ENCODE peak calls at places on chromosome 2, in nine cellular contexts. T, Y, R, O, D, B, F, J and S are unnamed samples.

GRCh38 chr2:44952143-44952805 is 10.8 kb downstream of the SIX3 start:
- DNase-seq in T (peak), Y (peak), R (peak), O (no peak), D (peak), B (no peak), F (no peak), J (no peak), S (peak)

GRCh38 chr2:176148758-176149483 is 2.4 kb upstream of the HOXD4 start:
- DNase-seq in T (no peak), Y (no peak), R (no peak), O (no peak), D (no peak), B (no peak), F (no peak), J (no peak), S (no peak)

GRCh38 chr2:210389856-210390255 is 74.9 kb upstream of the MYL1 start:
- DNase-seq in T (no peak), Y (no peak), R (no peak), O (no peak), D (no peak), B (no peak), F (no peak), J (no peak), S (no peak)

GRCh38 chr2:72012886-72013574 is 134.6 kb downstream of the CYP26B1 start:
- DNase-seq in T (no peak), Y (no peak), R (no peak), O (no peak), D (no peak), B (no peak), F (no peak), J (peak), S (no peak)

GRCh38 chr2:182581196-182581935 is 134.7 kb upstream of the DNAJC10 start:
- DNase-seq in T (no peak), Y (no peak), R (peak), O (no peak), D (no peak), B (no peak), F (no peak), J (no peak), S (no peak)

GRCh38 chr2:227479865-227480475 is 8.0 kb downstream of the AGFG1 start:
- DNase-seq in T (peak), Y (no peak), R (peak), O (no peak), D (no peak), B (no peak), F (no peak), J (no peak), S (no peak)

GRCh38 chr2:203893823-203894222 is 26.3 kb downstream of the CTLA4 start:
- DNase-seq in T (no peak), Y (no peak), R (no peak), O (no peak), D (no peak), B (no peak), F (no peak), J (no peak), S (no peak)

GRCh38 chr2:10441966-10442365 is 6.2 kb downstream of the ODC1 start:
- DNase-seq in T (no peak), Y (no peak), R (peak), O (no peak), D (no peak), B (no peak), F (no peak), J (no peak), S (no peak)

GRCh38 chr2:232597362-232598079 is 35.9 kb upstream of the EFHD1 start:
- DNase-seq in T (no peak), Y (no peak), R (no peak), O (no peak), D (no peak), B (no peak), F (no peak), J (no peak), S (no peak)

GRCh38 chr2:216802516-216803265 is 57.2 kb downstream of the TNP1 start:
- DNase-seq in T (no peak), Y (no peak), R (no peak), O (no peak), D (no peak), B (no peak), F (no peak), J (no peak), S (no peak)

GRCh38 chr2:27582129-27582694 is 630 bp upstream of the ZNF512 start:
- DNase-seq in T (no peak), Y (peak), R (no peak), O (no peak), D (peak), B (no peak), F (no peak), J (no peak), S (no peak)

GRCh38 chr2:27584597-27584996 is 1.8 kb downstream of the ZNF512 start:
- DNase-seq in T (no peak), Y (no peak), R (no peak), O (no peak), D (no peak), B (no peak), F (no peak), J (no peak), S (no peak)

GRCh38 chr2:27581417-27582128 is 1.3 kb upstream of the ZNF512 start:
- DNase-seq in T (no peak), Y (no peak), R (no peak), O (no peak), D (no peak), B (no peak), F (no peak), J (no peak), S (no peak)

GRCh38 chr2:27583390-27583915 is 611 bp downstream of the ZNF512 start:
- DNase-seq in T (no peak), Y (no peak), R (peak), O (no peak), D (no peak), B (no peak), F (no peak), J (no peak), S (no peak)

DNA sequence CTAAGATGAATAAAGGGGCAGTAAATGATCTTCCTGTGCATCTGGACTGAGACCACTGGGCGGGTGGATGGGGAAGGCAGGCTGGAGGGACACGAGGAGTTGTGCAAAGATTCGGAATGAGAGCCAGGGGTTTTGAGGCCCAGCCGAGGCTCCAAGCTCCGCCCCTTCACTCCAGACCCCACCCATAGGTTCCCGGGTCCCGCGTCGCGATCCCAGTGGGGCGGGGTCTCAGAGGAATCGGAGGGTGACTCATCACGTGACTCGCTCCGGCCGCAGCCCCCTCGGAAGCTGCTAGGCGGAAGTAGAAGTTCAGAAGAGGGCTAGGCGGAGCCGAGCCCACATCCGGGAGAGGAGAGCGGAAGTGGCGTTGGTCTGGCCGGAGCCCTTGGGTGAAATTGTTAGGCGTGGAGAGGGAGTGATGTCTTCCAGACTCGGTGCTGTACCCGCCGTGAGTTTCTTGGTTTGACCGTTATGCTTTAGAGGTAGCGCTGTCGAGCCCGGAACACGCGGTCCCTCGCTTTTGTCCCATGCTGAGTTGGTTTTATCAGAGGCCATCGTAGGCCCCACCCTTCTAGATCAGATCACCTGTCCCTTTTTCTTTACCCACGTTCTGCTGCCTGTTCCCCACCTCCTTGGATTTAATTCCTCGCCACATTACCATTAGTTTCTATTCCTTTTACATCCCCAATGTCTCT is at the start of gene ZNF512:
- DNase-seq in T (peak), Y (peak), R (peak), O (peak), D (peak), B (peak), F (peak), J (peak), S (peak)
- TF ChIP-seq CTCF in T (no peak), Y (no peak), R (no peak), O (no peak), D (no peak), B (no peak), F (no peak), J (no peak), S (no peak)

GRCh38 chr2:218219934-218220333 is 2.9 kb downstream of the ARPC2 start:
- DNase-seq in T (no peak), Y (no peak), R (no peak), O (no peak), D (no peak), B (no peak), F (no peak), J (no peak), S (no peak)

GRCh38 chr2:218218409-218219185 is 1.6 kb downstream of the ARPC2 start:
- DNase-seq in T (no peak), Y (no peak), R (no peak), O (no peak), D (no peak), B (no peak), F (peak), J (no peak), S (peak)

GRCh38 chr2:218217366-218218309 is 649 bp downstream of the ARPC2 start:
- DNase-seq in T (peak), Y (peak), R (peak), O (no peak), D (peak), B (peak), F (peak), J (peak), S (peak)

GRCh38 chr2:218216336-218216673 is 684 bp upstream of the ARPC2 start:
- DNase-seq in T (no peak), Y (no peak), R (peak), O (no peak), D (no peak), B (no peak), F (no peak), J (no peak), S (no peak)

DNA sequence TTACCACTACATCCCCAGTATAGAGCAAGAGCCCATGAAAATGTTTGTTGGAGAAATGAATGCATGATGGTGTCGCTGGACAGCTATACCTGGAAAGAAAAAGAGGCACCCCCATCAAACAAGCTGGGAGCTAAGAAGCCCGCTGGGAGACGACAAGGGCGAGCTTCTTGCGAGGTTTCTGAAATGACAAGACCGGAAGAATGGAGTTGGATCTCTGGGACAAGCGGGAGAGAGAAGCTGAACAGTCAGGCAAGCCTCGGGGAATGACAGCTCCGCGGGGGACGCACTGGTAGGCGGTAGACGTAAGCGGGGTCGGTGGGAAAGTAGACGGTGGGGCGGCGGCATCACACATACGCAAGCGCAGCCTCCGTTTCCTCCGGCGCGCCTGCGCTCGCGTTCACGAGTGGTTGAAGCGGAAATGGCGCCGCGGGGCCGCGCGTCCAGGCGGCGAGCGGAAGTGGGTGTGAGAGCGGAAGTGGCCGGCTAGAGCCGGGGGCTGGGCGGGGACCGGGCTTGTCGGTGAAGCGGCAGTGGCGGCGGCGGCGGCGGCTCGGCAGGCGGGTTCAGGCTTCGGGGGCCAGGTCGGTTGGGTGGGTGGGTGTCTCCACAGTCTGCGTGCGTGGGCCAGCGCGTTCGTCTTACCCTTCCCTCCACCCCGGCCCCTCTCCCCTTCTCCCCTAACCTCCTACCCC is at the start of gene ARPC2:
- DNase-seq in T (peak), Y (peak), R (peak), O (peak), D (peak), B (peak), F (peak), J (peak), S (peak)
- TF ChIP-seq CTCF in T (no peak), Y (no peak), R (no peak), O (no peak), D (no peak), B (no peak), F (no peak), J (no peak), S (no peak)

GRCh38 chr2:47520825-47521665 is 118.1 kb downstream of the MSH2 start:
- DNase-seq in T (peak), Y (peak), R (peak), O (no peak), D (peak), B (peak), F (peak), J (no peak), S (peak)
- TF ChIP-seq CTCF in T (peak), Y (peak), R (peak), O (peak), D (no peak), B (peak), F (peak), J (no peak), S (peak)

GRCh38 chr2:96267159-96267971 is 1.3 kb downstream of the CIAO1 start:
- DNase-seq in T (peak), Y (peak), R (peak), O (no peak), D (peak), B (peak), F (no peak), J (no peak), S (peak)
- TF ChIP-seq CTCF in T (peak), Y (peak), R (peak), O (peak), D (peak), B (no peak), F (peak), J (peak), S (peak)

GRCh38 chr2:208584387-208584965 is 177.9 kb downstream of the PTH2R start:
- DNase-seq in T (no peak), Y (no peak), R (no peak), O (no peak), D (no peak), B (no peak), F (no peak), J (no peak), S (no peak)
- TF ChIP-seq CTCF in T (no peak), Y (no peak), R (no peak), O (no peak), D (no peak), B (no peak), F (no peak), J (no peak), S (no peak)

GRCh38 chr2:43131051-43131889 is 95.1 kb downstream of the ZFP36L2 start:
- DNase-seq in T (peak), Y (peak), R (peak), O (peak), D (no peak), B (peak), F (peak), J (peak), S (peak)

GRCh38 chr2:43132523-43133301 is 93.7 kb downstream of the ZFP36L2 start:
- DNase-seq in T (no peak), Y (no peak), R (no peak), O (no peak), D (no peak), B (no peak), F (no peak), J (no peak), S (peak)

GRCh38 chr2:43130548-43130875 is 95.9 kb downstream of the ZFP36L2 start:
- DNase-seq in T (no peak), Y (no peak), R (no peak), O (no peak), D (no peak), B (no peak), F (no peak), J (peak), S (peak)

GRCh38 chr2:43133336-43133707 is 93.1 kb downstream of the ZFP36L2 start:
- DNase-seq in T (no peak), Y (no peak), R (no peak), O (no peak), D (no peak), B (no peak), F (no peak), J (no peak), S (peak)

DNA sequence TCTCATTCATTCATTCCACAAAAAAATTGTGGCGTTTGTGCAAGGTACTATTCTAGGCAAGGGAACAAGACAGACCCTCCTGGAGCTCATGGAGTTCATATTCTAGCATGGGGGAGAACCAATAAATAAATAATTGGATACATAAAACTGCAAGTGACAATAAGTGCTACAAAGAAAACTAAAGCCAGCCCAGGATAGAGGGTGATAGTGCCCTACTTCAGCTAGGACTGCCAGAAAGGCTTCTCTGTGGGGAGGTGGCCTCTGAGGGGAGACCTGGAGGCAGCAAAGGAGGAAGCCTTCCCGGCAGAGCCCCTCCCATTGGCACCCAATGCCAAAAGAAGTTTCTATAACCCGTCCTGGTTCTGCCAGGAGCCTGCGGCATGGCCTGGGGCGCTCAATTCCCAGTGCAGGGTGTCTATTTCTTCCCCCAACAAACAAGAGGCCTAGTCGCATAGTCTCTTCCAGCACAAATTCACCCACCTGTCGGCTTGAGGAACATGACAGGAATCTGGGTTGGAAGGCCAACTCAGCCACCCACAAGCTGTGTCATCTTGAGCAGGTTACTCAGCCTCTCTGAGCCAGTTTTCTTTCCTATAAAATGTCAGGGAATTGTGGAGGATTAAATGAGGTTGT is 94.4 kb downstream of the ZFP36L2 start:
- DNase-seq in T (no peak), Y (no peak), R (no peak), O (no peak), D (no peak), B (no peak), F (no peak), J (no peak), S (peak)
- TF ChIP-seq CTCF in T (no peak), Y (no peak), R (no peak), O (no peak), D (no peak), B (no peak), F (no peak), J (no peak), S (no peak)

DNA sequence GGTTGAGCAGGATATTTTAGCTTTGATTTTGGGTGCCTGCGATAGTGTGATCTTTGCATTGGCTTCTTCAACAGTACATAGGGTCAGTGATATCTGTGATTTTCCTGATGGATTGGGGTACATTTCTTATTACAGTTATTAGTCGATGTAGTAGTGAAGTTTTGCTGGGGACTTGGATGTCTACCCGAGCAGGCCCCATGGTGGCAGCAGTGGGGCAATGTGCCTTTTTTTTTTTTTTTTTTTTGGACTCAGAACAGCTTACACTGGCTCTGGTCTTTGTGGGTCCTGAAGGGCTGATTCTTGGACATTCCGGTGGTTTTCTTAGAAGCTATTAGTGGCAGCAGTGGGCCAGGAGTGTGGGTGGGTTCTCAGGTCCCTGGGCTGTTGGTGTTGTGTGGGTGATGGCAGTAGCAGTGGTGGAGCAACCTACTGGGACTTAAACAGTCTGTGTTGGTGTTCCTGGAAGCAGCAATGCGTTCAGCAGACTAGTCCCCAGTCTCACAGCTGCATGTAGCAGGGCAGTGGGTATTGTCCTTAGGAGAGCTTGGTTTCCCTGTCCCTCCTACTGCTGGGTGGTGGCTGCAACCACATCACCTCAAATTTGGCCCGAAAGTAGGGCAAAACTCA is 53.7 kb upstream of the SLC4A10 start:
- DNase-seq in T (no peak), Y (no peak), R (no peak), O (no peak), D (no peak), B (no peak), F (no peak), J (no peak), S (no peak)
- TF ChIP-seq CTCF in T (no peak), Y (peak), R (peak), O (no peak), D (no peak), B (no peak), F (peak), J (no peak), S (no peak)

GRCh38 chr2:20667151-20667530 is 197 bp downstream of the GDF7 start:
- DNase-seq in T (no peak), Y (no peak), R (no peak), O (no peak), D (peak), B (no peak), F (no peak), J (peak), S (no peak)
- TF ChIP-seq CTCF in T (peak), Y (no peak), R (no peak), O (no peak), D (no peak), B (no peak), F (no peak), J (no peak), S (no peak)

DNA sequence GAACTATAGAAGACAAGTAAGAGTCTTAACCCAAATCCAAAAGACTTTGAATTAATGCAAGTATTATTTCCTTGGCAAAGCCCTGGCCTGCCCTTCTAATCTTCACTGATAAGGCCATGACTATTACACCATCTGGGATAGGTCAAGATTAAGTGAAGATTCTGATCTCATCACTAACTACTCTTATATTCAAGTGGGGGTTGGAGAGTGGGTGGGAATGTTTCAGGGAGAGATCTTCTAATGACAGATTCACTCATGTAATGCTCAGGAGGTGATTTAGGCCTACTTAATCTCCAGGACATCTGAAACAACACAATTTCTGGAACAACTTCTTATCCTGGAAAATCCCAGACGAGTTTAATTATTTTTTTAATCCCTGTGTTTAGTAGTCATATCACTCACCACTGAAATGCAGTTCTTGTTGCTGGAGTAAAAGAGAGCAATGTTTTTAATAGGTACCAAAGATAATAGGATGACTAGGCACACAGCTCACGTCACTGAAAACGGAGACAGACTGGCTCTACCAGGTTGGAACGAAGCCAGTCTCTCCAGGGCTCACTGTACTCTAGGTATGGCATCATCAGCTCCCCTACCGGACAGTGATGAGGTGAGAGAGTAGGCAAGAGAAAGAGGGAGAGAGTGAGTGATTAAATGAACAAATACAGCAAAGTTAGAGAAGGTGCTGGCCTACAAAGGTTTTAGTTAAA is 133.1 kb downstream of the NCKAP5 start:
- DNase-seq in T (peak), Y (no peak), R (peak), O (peak), D (no peak), B (no peak), F (no peak), J (no peak), S (no peak)
- TF ChIP-seq CTCF in T (no peak), Y (no peak), R (no peak), O (peak), D (no peak), B (no peak), F (no peak), J (no peak), S (no peak)

GRCh38 chr2:169452080-169452479 is 27.2 kb upstream of the BBS5 start:
- DNase-seq in T (peak), Y (peak), R (peak), O (no peak), D (no peak), B (no peak), F (peak), J (no peak), S (peak)
- TF ChIP-seq CTCF in T (peak), Y (peak), R (peak), O (peak), D (peak), B (no peak), F (peak), J (peak), S (peak)